ENCODE peak calls at places on chromosomes 5 and 9, in six cellular contexts. P is CD8-positive, alpha-beta T cell; B is HL-60; T is endothelial cell of umbilical vein; N is stimulated activated naive CD4-positive, alpha-beta T cell; C is pulmonary artery endothelial cell. K is an unnamed sample.

GRCh38 chr9:93954436-93955355 is at the start of gene BARX1:
- DNase-seq in P (no peak), B (no peak), T (no peak), N (no peak), C (no peak), K (no peak)

GRCh38 chr9:125986966-125987365 is 239.8 kb downstream of the PBX3 start:
- DNase-seq in P (no peak), B (no peak), T (no peak), N (no peak), C (no peak), K (no peak)

GRCh38 chr9:137077758-137078693 is 709 bp downstream of the UAP1L1 start:
- DNase-seq in P (peak; percentile 34), B (no peak), T (peak; percentile 12), N (peak; percentile 30), C (no peak), K (peak; percentile 17)

GRCh38 chr5:61823796-61824195 is 482.2 kb upstream of the KIF2A start:
- DNase-seq in P (no peak), B (no peak), T (no peak), N (no peak), C (no peak), K (no peak)

GRCh38 chr5:88878976-88879375 is 4.0 kb downstream of the MEF2C start:
- DNase-seq in P (no peak), B (no peak), T (peak; percentile 65), N (no peak), C (no peak), K (no peak)

GRCh38 chr5:172800088-172800551 is 29.1 kb upstream of the DUSP1 start:
- DNase-seq in P (no peak), B (peak; percentile 63), T (no peak), N (no peak), C (no peak), K (no peak)

GRCh38 chr5:178116406-178116885 is 3.1 kb downstream of the N4BP3 start:
- DNase-seq in P (peak; percentile 60), B (no peak), T (peak; percentile 17), N (peak; percentile 23), C (no peak), K (peak; percentile 79)

GRCh38 chr9:8826281-8826680 is 1026.7 kb upstream of the DMAC1 start:
- DNase-seq in P (no peak), B (no peak), T (no peak), N (no peak), C (no peak), K (no peak)

GRCh38 chr9:75910716-75911115 is 20.2 kb downstream of the PCSK5 start:
- DNase-seq in P (no peak), B (no peak), T (no peak), N (no peak), C (no peak), K (no peak)

GRCh38 chr9:108386859-108387384 is 468.9 kb downstream of the ACTL7B start:
- DNase-seq in P (no peak), B (no peak), T (no peak), N (no peak), C (no peak), K (no peak)

GRCh38 chr5:137365126-137365865 is 133.8 kb downstream of the SPOCK1 start:
- DNase-seq in P (no peak), B (no peak), T (peak; percentile 28), N (no peak), C (no peak), K (no peak)

GRCh38 chr9:25396828-25397227 is 281.4 kb downstream of the TUSC1 start:
- DNase-seq in P (no peak), B (no peak), T (no peak), N (no peak), C (no peak), K (no peak)

K was measured in central memory CD4-positive, alpha-beta T cell.